ENCODE peak calls at places on chromosomes 7 and 10, in four cellular contexts. E is WTC11, J is K562, D is HepG2. N is an unnamed sample.
A peak's percentile ranks its signal among the peaks of the same experiment; 100 is the strongest.

GRCh38 chr7:16745645-16746044 is 7.9 kb upstream of the TSPAN13 start:
- DNase-seq in E (no peak), D (no peak), J (no peak), N (no peak)

GRCh38 chr10:8050561-8051108 is 3.9 kb upstream of the GATA3 start:
- DNase-seq in D (peak; percentile 93), E (no peak), J (no peak), N (no peak)

GRCh38 chr10:61175331-61175730 is 231.3 kb upstream of the RHOBTB1 start:
- DNase-seq in J (no peak), E (no peak), D (no peak), N (no peak)

GRCh38 chr7:87218941-87219544 is 489 bp downstream of the TMEM243 start:
- DNase-seq in D (peak; percentile 28), J (peak; percentile 35), E (peak; percentile 65), N (no peak)

GRCh38 chr7:36775673-36776072 is 51.4 kb upstream of the AOAH start:
- DNase-seq in D (no peak), J (no peak), E (no peak), N (no peak)

GRCh38 chr10:8044908-8045727 is 9.4 kb upstream of the GATA3 start:
- DNase-seq in E (no peak), D (no peak), J (peak; percentile 28), N (no peak)

GRCh38 chr10:10722422-10722821 is 295.2 kb upstream of the CELF2 start:
- DNase-seq in E (no peak), J (no peak), D (no peak), N (no peak)

GRCh38 chr7:12564996-12565764 is 5.3 kb upstream of the SCIN start:
- DNase-seq in J (no peak), D (no peak), E (no peak), N (no peak)

GRCh38 chr10:77974396-77975074 is 48.0 kb upstream of the DLG5 start:
- DNase-seq in J (peak; percentile 49), E (peak; percentile 66), D (peak; percentile 52), N (no peak)

GRCh38 chr10:111081595-111081994 is 4.8 kb downstream of the ADRA2A start:
- DNase-seq in E (no peak), D (no peak), J (no peak), N (no peak)

GRCh38 chr10:77455538-77455937 is 182.1 kb downstream of the KCNMA1 start:
- DNase-seq in D (no peak), E (no peak), J (no peak), N (no peak)

GRCh38 chr10:105189464-105189800 is 548.3 kb downstream of the SORCS3 start:
- DNase-seq in J (no peak), D (no peak), E (no peak), N (no peak)

GRCh38 chr7:10973942-10974716 is 457 bp downstream of the PHF14 start:
- DNase-seq in D (peak; percentile 12), J (peak; percentile 47), E (peak; percentile 52), N (no peak)

DNA sequence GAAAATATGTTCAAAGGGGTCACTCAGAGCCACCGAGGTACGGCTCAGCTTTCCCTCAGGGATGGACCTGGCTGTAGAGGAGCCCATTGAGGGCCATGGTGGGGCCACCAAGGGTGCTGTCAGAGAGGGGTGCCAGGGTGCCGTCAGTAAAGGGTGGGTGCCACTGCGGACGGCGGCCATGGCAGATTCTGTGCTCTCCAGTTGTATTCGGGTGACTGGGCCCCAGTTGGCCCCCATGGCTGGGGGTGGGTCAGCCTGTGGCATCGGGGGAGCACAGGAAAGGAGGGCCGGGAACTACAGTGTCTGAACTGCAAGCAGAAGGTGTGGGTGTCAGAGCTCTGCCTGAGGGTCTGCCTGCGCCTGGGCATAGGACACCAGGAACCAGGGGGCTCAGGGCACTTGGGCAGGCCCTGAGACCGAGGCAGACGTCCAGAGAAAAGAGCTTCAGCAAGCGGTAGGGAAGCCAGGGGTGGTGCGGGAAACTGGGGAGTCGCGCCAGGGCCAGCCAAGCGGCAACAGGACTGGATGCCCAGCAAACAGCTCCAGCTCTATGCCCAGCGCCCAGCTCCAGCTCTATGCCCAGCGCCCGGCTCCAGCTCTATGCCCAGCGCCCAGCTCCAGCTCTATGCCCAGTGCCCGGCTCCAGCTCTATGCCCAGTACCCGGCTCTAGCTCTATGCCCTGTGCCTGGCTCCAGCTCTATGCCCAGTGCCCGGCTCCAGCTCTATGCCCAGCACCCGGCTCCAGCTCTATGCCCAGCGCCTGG is 502.3 kb upstream of the FOXK1 start:
- DNase-seq in E (no peak), D (no peak), J (no peak), N (no peak)
- TF ChIP-seq CBFB in E (no peak), D (no peak), J (no peak), N (no peak)

GRCh38 chr10:35735412-35735811 is 93.3 kb upstream of the FZD8 start:
- DNase-seq in J (no peak), D (no peak), E (no peak), N (no peak)
- TF ChIP-seq CBFB in J (no peak), D (no peak), E (no peak), N (no peak)

GRCh38 chr10:13758761-13759160 is 172.0 kb downstream of the PRPF18 start:
- DNase-seq in J (no peak), E (no peak), D (no peak), N (no peak)

GRCh38 chr10:13759167-13759566 is 172.4 kb downstream of the PRPF18 start:
- DNase-seq in E (peak; percentile 41), D (no peak), J (no peak), N (no peak)

GRCh38 chr10:13761490-13762091 is 174.8 kb downstream of the PRPF18 start:
- DNase-seq in E (no peak), D (no peak), J (no peak), N (no peak)

GRCh38 chr10:13758302-13758701 is 171.5 kb downstream of the PRPF18 start:
- DNase-seq in D (no peak), J (no peak), E (peak; percentile 25), N (no peak)
- TF ChIP-seq CBFB in D (no peak), J (no peak), E (no peak), N (no peak)

GRCh38 chr7:330554-331230 is 40.7 kb downstream of the FOXL3 start:
- DNase-seq in E (no peak), J (no peak), D (no peak), N (no peak)

GRCh38 chr7:332646-333398 is 42.9 kb downstream of the FOXL3 start:
- DNase-seq in D (peak; percentile 60), E (peak; percentile 92), J (peak; percentile 88), N (no peak)

GRCh38 chr7:333399-333776 is 43.4 kb downstream of the FOXL3 start:
- DNase-seq in D (peak; percentile 63), E (no peak), J (no peak), N (no peak)

GRCh38 chr7:329691-330281 is 39.8 kb downstream of the FOXL3 start:
- DNase-seq in D (no peak), J (no peak), E (no peak), N (no peak)

GRCh38 chr7:332020-332517 is 42.1 kb downstream of the FOXL3 start:
- DNase-seq in D (no peak), E (no peak), J (no peak), N (no peak)
- TF ChIP-seq CBFB in D (no peak), E (no peak), J (no peak), N (no peak)

GRCh38 chr7:94453898-94454297 is 55.7 kb upstream of the CASD1 start:
- DNase-seq in D (no peak), E (no peak), J (no peak), N (no peak)

GRCh38 chr7:94451276-94451675 is 56.6 kb downstream of the COL1A2 start:
- DNase-seq in D (no peak), E (no peak), J (no peak), N (no peak)

GRCh38 chr7:94449151-94449725 is 54.5 kb downstream of the COL1A2 start:
- DNase-seq in J (peak; percentile 21), E (no peak), D (peak; percentile 45), N (peak; percentile 8)

GRCh38 chr7:94452257-94452656 is 57.4 kb upstream of the CASD1 start:
- DNase-seq in D (no peak), J (no peak), E (no peak), N (no peak)

DNA sequence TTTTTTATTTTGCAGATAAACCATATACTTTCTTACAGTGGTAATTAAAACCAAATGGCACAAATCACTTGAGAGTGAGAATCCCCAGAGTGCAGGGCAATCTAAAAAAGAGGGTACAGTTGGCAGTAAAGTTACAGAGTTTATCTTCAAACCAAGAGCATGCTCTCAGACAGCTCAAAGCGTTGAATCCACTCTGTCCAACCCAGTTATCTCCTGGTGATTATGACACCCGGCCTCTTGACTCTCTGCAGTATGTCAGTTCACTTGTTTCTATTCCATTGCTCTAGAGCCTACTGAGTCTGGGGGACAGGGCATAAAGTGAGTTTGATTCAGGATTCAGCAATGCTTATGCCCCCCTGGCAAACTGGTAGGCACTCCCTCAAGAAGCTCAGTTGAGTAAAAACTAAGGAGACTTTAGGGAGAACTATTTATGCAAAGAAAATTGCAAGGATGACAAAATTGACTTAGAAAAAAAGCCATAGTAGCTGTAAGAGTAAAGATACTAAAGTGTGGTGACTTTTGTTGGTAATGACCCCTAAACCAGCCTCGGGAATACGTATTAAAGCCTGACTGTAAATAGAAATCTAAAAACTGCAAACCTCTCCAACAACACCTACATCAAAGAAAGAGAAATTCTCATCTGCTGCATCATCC is 55.5 kb downstream of the COL1A2 start:
- DNase-seq in D (no peak), E (no peak), J (no peak), N (no peak)
- TF ChIP-seq CBFB in D (no peak), E (no peak), J (no peak), N (no peak)

GRCh38 chr10:131178956-131179355 is 132.6 kb downstream of the TCERG1L start:
- DNase-seq in D (no peak), E (no peak), J (no peak), N (no peak)
- TF ChIP-seq CBFB in D (no peak), E (no peak), J (no peak), N (no peak)

DNA sequence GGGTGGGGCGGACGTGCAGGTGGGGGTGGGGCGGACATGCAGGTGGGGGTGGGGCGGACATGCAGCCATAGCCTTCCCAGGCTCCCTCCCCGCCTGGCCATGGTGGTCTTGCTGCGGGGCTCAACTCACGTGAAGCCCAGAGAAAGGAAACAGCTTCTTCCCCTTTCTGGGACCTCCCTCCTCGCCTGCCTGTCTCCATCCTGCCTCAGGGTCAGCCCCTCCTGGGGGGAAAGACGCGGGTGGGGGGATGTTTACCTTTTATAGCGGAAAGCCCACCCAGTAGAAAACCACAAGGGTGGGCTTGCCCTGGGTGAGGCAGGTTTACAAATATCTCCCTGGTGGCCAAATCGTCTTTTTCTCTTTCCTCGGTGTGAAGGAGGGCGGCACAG is 520.0 kb downstream of the GLRX3 start:
- DNase-seq in D (no peak), J (no peak), E (no peak), N (no peak)
- TF ChIP-seq CBFB in D (no peak), J (no peak), E (no peak), N (no peak)

DNA sequence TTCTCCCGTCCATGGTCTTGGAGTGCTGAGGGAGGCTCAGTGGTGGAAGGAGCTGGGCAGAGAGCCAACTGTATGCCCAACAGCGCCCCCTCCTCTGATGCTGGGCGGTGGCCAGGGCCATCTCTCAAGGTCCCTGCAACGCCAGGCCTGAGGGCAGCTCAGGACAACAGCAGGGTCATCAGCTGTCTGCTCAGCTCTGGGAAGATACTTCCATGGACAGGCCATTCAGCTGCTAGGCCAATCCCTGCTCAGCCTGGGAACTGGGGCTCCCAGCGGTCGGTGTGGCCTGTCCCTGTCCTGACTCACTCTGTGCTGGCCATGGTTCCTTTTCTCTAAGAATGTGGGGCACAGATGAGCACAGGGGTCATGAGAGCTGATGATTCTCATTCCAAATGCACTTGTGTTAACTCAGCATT is 72.8 kb downstream of the ADCY1 start:
- DNase-seq in E (no peak), J (no peak), D (no peak), N (no peak)
- TF ChIP-seq CBFB in E (no peak), J (no peak), D (no peak), N (no peak)